ENCODE peak calls at places on chromosomes 13 and 19, in six cellular contexts. S is activated gamma-delta T cell treated with anti-CD3 and anti-CD28 coated beads, Interleukin-2, amount 50 U/mL, for 16 hours; B is A673; K is heart left ventricle; R is NCI-H1105 treated with DMSO at 0.1 percent for 48 hours; C is iris pigment epithelial cell. Z is an unnamed sample.

GRCh38 chr19:48696353-48697010 is 711 bp downstream of the FUT2 start:
- DNase-seq in S (no peak), B (peak), K (no peak), R (no peak), C (no peak), Z (no peak)

GRCh38 chr19:38711726-38712153 is 32.5 kb downstream of the CAPN12 start:
- DNase-seq in S (no peak), C (peak), R (no peak), B (no peak), K (peak), Z (no peak)

GRCh38 chr13:40271931-40272775 is 394.3 kb downstream of the FOXO1 start:
- DNase-seq in C (peak), R (no peak), K (peak), B (peak), S (no peak), Z (peak)

GRCh38 chr19:16542045-16542893 is at the start of gene CHERP:
- DNase-seq in C (peak), R (peak), K (peak), B (peak), S (peak), Z (peak)

GRCh38 chr13:42229287-42229686 is 42.7 kb upstream of the AKAP11 start:
- DNase-seq in C (peak), B (no peak), S (no peak), R (no peak), K (no peak), Z (no peak)

GRCh38 chr19:1175020-1175419 is 952 bp upstream of the SBNO2 start:
- DNase-seq in B (no peak), R (no peak), C (no peak), S (no peak), K (no peak), Z (no peak)

GRCh38 chr19:18282788-18283141 is 1.3 kb upstream of the JUND start:
- DNase-seq in S (no peak), B (no peak), C (no peak), K (no peak), R (no peak), Z (no peak)

GRCh38 chr19:40671404-40671803 is 19.0 kb downstream of the NUMBL start:
- DNase-seq in C (no peak), S (no peak), K (peak), R (no peak), B (no peak), Z (peak)

GRCh38 chr13:90253806-90254205 is 1093.7 kb upstream of the MIR17HG start:
- DNase-seq in C (no peak), K (no peak), B (no peak), S (no peak), R (no peak), Z (no peak)

GRCh38 chr19:37867831-37868230 is 38.6 kb downstream of the WDR87 start:
- DNase-seq in K (no peak), C (peak), R (no peak), B (no peak), S (no peak), Z (no peak)

GRCh38 chr13:51861728-51862300 is at the start of gene CCDC70:
- DNase-seq in B (no peak), S (no peak), R (no peak), C (peak), K (no peak), Z (no peak)

GRCh38 chr19:29872224-29872731 is 60.5 kb downstream of the CCNE1 start:
- DNase-seq in B (peak), S (no peak), R (peak), C (no peak), K (no peak), Z (no peak)

GRCh38 chr19:7947939-7948338 is 4.5 kb upstream of the TIMM44 start:
- DNase-seq in B (no peak), K (no peak), C (peak), R (no peak), S (no peak), Z (no peak)

GRCh38 chr13:49527123-49527522 is 31.4 kb downstream of the PHF11 start:
- DNase-seq in R (no peak), S (no peak), B (no peak), K (peak), C (no peak), Z (no peak)

GRCh38 chr13:96968027-96968426 is 26.2 kb downstream of the OXGR1 start:
- DNase-seq in B (no peak), K (no peak), R (no peak), C (no peak), S (no peak), Z (no peak)

GRCh38 chr13:48001127-48001881 is at the start of gene SUCLA2:
- DNase-seq in S (peak), B (peak), C (peak), R (peak), K (peak), Z (peak)

GRCh38 chr19:56554272-56554869 is 12.9 kb upstream of the ZNF470 start:
- DNase-seq in B (no peak), R (no peak), K (no peak), S (no peak), C (no peak), Z (no peak)

GRCh38 chr13:39588384-39588783 is 14.6 kb downstream of the LHFPL6 start:
- DNase-seq in C (no peak), K (no peak), B (no peak), S (no peak), R (no peak), Z (no peak)

GRCh38 chr19:17602872-17603552 is 47.6 kb downstream of the COLGALT1 start:
- DNase-seq in C (no peak), B (no peak), K (no peak), R (no peak), S (no peak), Z (no peak)

GRCh38 chr13:113930711-113931637 is 42.9 kb downstream of the C13orf46 start:
- DNase-seq in C (no peak), K (no peak), S (peak), R (no peak), B (no peak), Z (no peak)

GRCh38 chr19:45883881-45884681 is 1.9 kb downstream of the IRF2BP1 start:
- DNase-seq in B (no peak), R (no peak), S (no peak), C (no peak), K (peak), Z (no peak)